ENCODE peak calls at places on chromosome 18, in eight cellular contexts. One of them, this sample, is unnamed.

GRCh38 chr18:35127201-35127600 is 86.0 kb downstream of the MAPRE2 start:
- DNase-seq in SK-N-SH: no peak
- DNase-seq in HepG2: peak
- DNase-seq in HCT116: no peak
- DNase-seq in GM12878: no peak
- DNase-seq in GM23338: peak
- DNase-seq in K562: peak
- DNase-seq in Panc1: no peak
- DNase-seq in this sample: no peak

GRCh38 chr18:29225351-29225750 is 1048.4 kb upstream of the CDH2 start:
- DNase-seq in GM23338: no peak
- DNase-seq in Panc1: no peak
- DNase-seq in HCT116: no peak
- DNase-seq in GM12878: no peak
- DNase-seq in SK-N-SH: no peak
- DNase-seq in HepG2: no peak
- DNase-seq in K562: no peak
- DNase-seq in this sample: no peak

GRCh38 chr18:79571221-79572092 is 108.1 kb upstream of the CTDP1 start:
- DNase-seq in HCT116: peak
- DNase-seq in Panc1: no peak
- DNase-seq in HepG2: no peak
- DNase-seq in GM12878: no peak
- DNase-seq in K562: no peak
- DNase-seq in GM23338: no peak
- DNase-seq in SK-N-SH: no peak
- DNase-seq in this sample: no peak

GRCh38 chr18:77038182-77038581 is 94.4 kb downstream of the MBP start:
- DNase-seq in HCT116: no peak
- DNase-seq in SK-N-SH: no peak
- DNase-seq in K562: no peak
- DNase-seq in HepG2: no peak
- DNase-seq in GM23338: no peak
- DNase-seq in Panc1: no peak
- DNase-seq in GM12878: no peak
- DNase-seq in this sample: peak

GRCh38 chr18:34942975-34943374 is 98.2 kb upstream of the MAPRE2 start:
- DNase-seq in SK-N-SH: no peak
- DNase-seq in GM23338: peak
- DNase-seq in K562: no peak
- DNase-seq in HCT116: no peak
- DNase-seq in Panc1: no peak
- DNase-seq in HepG2: peak
- DNase-seq in GM12878: no peak
- DNase-seq in this sample: no peak

GRCh38 chr18:48838921-48839818 is 111.6 kb downstream of the SMAD7 start:
- DNase-seq in Panc1: no peak
- DNase-seq in GM23338: no peak
- DNase-seq in HCT116: no peak
- DNase-seq in HepG2: no peak
- DNase-seq in GM12878: no peak
- DNase-seq in SK-N-SH: no peak
- DNase-seq in K562: no peak
- DNase-seq in this sample: no peak

GRCh38 chr18:67425724-67426123 is 90.8 kb downstream of the DSEL start:
- DNase-seq in HepG2: no peak
- DNase-seq in K562: no peak
- DNase-seq in Panc1: peak
- DNase-seq in GM23338: no peak
- DNase-seq in GM12878: no peak
- DNase-seq in HCT116: no peak
- DNase-seq in SK-N-SH: no peak
- DNase-seq in this sample: no peak

GRCh38 chr18:26497881-26498280 is 50.5 kb downstream of the KCTD1 start:
- DNase-seq in HepG2: no peak
- DNase-seq in K562: no peak
- DNase-seq in Panc1: no peak
- DNase-seq in HCT116: no peak
- DNase-seq in GM23338: no peak
- DNase-seq in SK-N-SH: no peak
- DNase-seq in GM12878: no peak
- DNase-seq in this sample: no peak

GRCh38 chr18:29250843-29251242 is 1073.9 kb upstream of the CDH2 start:
- DNase-seq in GM23338: no peak
- DNase-seq in GM12878: no peak
- DNase-seq in SK-N-SH: no peak
- DNase-seq in K562: no peak
- DNase-seq in Panc1: no peak
- DNase-seq in HCT116: no peak
- DNase-seq in HepG2: no peak
- DNase-seq in this sample: no peak

GRCh38 chr18:48052291-48052840 is 121.9 kb upstream of the SMAD2 start:
- DNase-seq in SK-N-SH: no peak
- DNase-seq in Panc1: no peak
- DNase-seq in K562: no peak
- DNase-seq in HepG2: no peak
- DNase-seq in GM12878: no peak
- DNase-seq in GM23338: no peak
- DNase-seq in HCT116: no peak
- DNase-seq in this sample: no peak

GRCh38 chr18:71442830-71443229 is 1101.3 kb downstream of the CBLN2 start:
- DNase-seq in GM12878: no peak
- DNase-seq in Panc1: no peak
- DNase-seq in HCT116: no peak
- DNase-seq in SK-N-SH: no peak
- DNase-seq in K562: no peak
- DNase-seq in GM23338: no peak
- DNase-seq in HepG2: no peak
- DNase-seq in this sample: no peak

DNA sequence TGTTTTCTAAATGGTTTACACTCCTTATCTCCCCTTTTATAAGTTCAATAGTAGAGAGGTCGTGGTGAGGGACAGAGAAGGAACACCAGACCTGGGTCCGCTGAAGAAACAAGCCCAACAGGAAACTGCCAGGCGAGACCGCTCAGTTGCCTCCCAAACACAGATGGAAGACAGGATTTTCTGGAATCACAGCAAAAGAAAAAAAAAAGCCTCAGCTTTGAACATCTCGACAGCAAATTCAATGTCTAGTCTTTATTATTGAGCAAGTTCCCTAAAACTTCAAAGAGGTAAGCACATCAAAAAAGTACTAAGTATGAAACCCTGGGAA is 33.5 kb upstream of the GNAL start:
- DNase-seq in HepG2: no peak
- DNase-seq in HCT116: no peak
- DNase-seq in K562: no peak
- DNase-seq in Panc1: no peak
- DNase-seq in SK-N-SH: no peak
- DNase-seq in GM23338: no peak
- DNase-seq in GM12878: no peak
- DNase-seq in this sample: no peak
- TF ChIP-seq CTCF in HepG2: no peak
- TF ChIP-seq CTCF in HCT116: no peak
- TF ChIP-seq CTCF in K562: no peak
- TF ChIP-seq CTCF in Panc1: peak
- TF ChIP-seq CTCF in SK-N-SH: no peak
- TF ChIP-seq CTCF in GM23338: no peak
- TF ChIP-seq CTCF in GM12878: no peak
- TF ChIP-seq CTCF in this sample: no peak

GRCh38 chr18:6785001-6785400 is 55.5 kb downstream of the ARHGAP28 start:
- DNase-seq in SK-N-SH: no peak
- DNase-seq in GM12878: no peak
- DNase-seq in HepG2: no peak
- DNase-seq in Panc1: no peak
- DNase-seq in HCT116: no peak
- DNase-seq in K562: no peak
- DNase-seq in GM23338: no peak
- DNase-seq in this sample: no peak
- TF ChIP-seq REST in SK-N-SH: no peak
- TF ChIP-seq REST in GM12878: no peak
- TF ChIP-seq REST in HepG2: no peak
- TF ChIP-seq REST in Panc1: no peak
- TF ChIP-seq REST in HCT116: no peak
- TF ChIP-seq REST in K562: no peak
- TF ChIP-seq REST in GM23338: no peak
- TF ChIP-seq REST in this sample: no peak

GRCh38 chr18:2508678-2509077 is 62.6 kb downstream of the METTL4 start:
- DNase-seq in GM23338: no peak
- DNase-seq in SK-N-SH: no peak
- DNase-seq in HCT116: no peak
- DNase-seq in Panc1: no peak
- DNase-seq in HepG2: no peak
- DNase-seq in GM12878: no peak
- DNase-seq in K562: no peak
- DNase-seq in this sample: no peak

GRCh38 chr18:2510416-2510815 is 60.9 kb downstream of the METTL4 start:
- DNase-seq in GM12878: no peak
- DNase-seq in HepG2: no peak
- DNase-seq in K562: no peak
- DNase-seq in HCT116: no peak
- DNase-seq in GM23338: no peak
- DNase-seq in SK-N-SH: no peak
- DNase-seq in Panc1: no peak
- DNase-seq in this sample: no peak

GRCh38 chr18:2512059-2512458 is 59.2 kb downstream of the METTL4 start:
- DNase-seq in HepG2: no peak
- DNase-seq in K562: no peak
- DNase-seq in HCT116: no peak
- DNase-seq in GM23338: no peak
- DNase-seq in GM12878: no peak
- DNase-seq in SK-N-SH: no peak
- DNase-seq in Panc1: no peak
- DNase-seq in this sample: no peak

GRCh38 chr18:2513616-2514015 is 57.7 kb downstream of the METTL4 start:
- DNase-seq in SK-N-SH: no peak
- DNase-seq in GM12878: no peak
- DNase-seq in Panc1: no peak
- DNase-seq in HCT116: no peak
- DNase-seq in HepG2: no peak
- DNase-seq in GM23338: no peak
- DNase-seq in K562: no peak
- DNase-seq in this sample: no peak

GRCh38 chr18:2511451-2511850 is 59.9 kb downstream of the METTL4 start:
- DNase-seq in SK-N-SH: no peak
- DNase-seq in GM12878: no peak
- DNase-seq in K562: no peak
- DNase-seq in HCT116: no peak
- DNase-seq in HepG2: no peak
- DNase-seq in GM23338: no peak
- DNase-seq in Panc1: no peak
- DNase-seq in this sample: no peak
- TF ChIP-seq POLR2AphosphoS5 in SK-N-SH: no peak
- TF ChIP-seq POLR2AphosphoS5 in GM12878: no peak
- TF ChIP-seq POLR2AphosphoS5 in K562: no peak
- TF ChIP-seq POLR2AphosphoS5 in HCT116: no peak
- TF ChIP-seq POLR2AphosphoS5 in HepG2: no peak
- TF ChIP-seq POLR2AphosphoS5 in GM23338: no peak
- TF ChIP-seq POLR2AphosphoS5 in Panc1: no peak
- TF ChIP-seq POLR2AphosphoS5 in this sample: no peak

GRCh38 chr18:25164837-25165791 is 186.9 kb downstream of the ZNF521 start:
- DNase-seq in GM12878: no peak
- DNase-seq in HepG2: peak
- DNase-seq in SK-N-SH: no peak
- DNase-seq in Panc1: no peak
- DNase-seq in HCT116: no peak
- DNase-seq in GM23338: no peak
- DNase-seq in K562: no peak
- DNase-seq in this sample: no peak
- TF ChIP-seq CTCF in GM12878: no peak
- TF ChIP-seq CTCF in HepG2: no peak
- TF ChIP-seq CTCF in SK-N-SH: no peak
- TF ChIP-seq CTCF in Panc1: no peak
- TF ChIP-seq CTCF in HCT116: no peak
- TF ChIP-seq CTCF in GM23338: no peak
- TF ChIP-seq CTCF in K562: no peak
- TF ChIP-seq CTCF in this sample: no peak

This sample was measured in HL-60.